ENCODE peak calls at places on chromosomes 11 and 22, in four cellular contexts. P is gastrocnemius medialis; F is stimulated activated CD8-positive, alpha-beta memory T cell treated with anti-CD3 and anti-CD28 coated beads, Interleukin-7, amount 100 ng/mL, for 1 hour; Q is activated T-helper 1 cell treated with Interleukin-2 at 50 U/mL for 16 hours. T is an unnamed sample.

GRCh38 chr11:17719940-17720795 is 797 bp downstream of the MYOD1 start:
- DNase-seq in P (peak), F (no peak), Q (no peak), T (no peak)

GRCh38 chr11:13119928-13120520 is 110.9 kb downstream of the RASSF10 start:
- DNase-seq in F (no peak), P (no peak), Q (no peak), T (no peak)

GRCh38 chr11:60447070-60447469 is 8.6 kb upstream of the MS4A1 start:
- DNase-seq in F (no peak), Q (no peak), P (no peak), T (no peak)

GRCh38 chr22:24391836-24392217 is 35.6 kb upstream of the ADORA2A start:
- DNase-seq in F (no peak), P (no peak), Q (no peak), T (no peak)

GRCh38 chr22:42651134-42651533 is 1.9 kb upstream of the CYB5R3 start:
- DNase-seq in P (no peak), Q (no peak), F (no peak), T (no peak)

GRCh38 chr11:20364412-20364792 is 888 bp downstream of the HTATIP2 start:
- DNase-seq in F (no peak), P (no peak), Q (no peak), T (no peak)

GRCh38 chr11:128610765-128611617 is 23.6 kb upstream of the ETS1 start:
- DNase-seq in Q (peak), P (no peak), F (peak), T (no peak)

GRCh38 chr22:46069518-46070214 is 80.7 kb upstream of the PPARA start:
- DNase-seq in F (no peak), Q (no peak), P (peak), T (peak)

GRCh38 chr11:99020324-99021225 is at the start of gene CNTN5:
- DNase-seq in Q (no peak), F (no peak), P (no peak), T (peak)

GRCh38 chr22:35539910-35540599 is 576 bp upstream of the RASD2 start:
- DNase-seq in Q (peak), F (peak), P (peak), T (peak)

GRCh38 chr11:121140369-121140768 is 39.3 kb downstream of the TECTA start:
- DNase-seq in Q (no peak), P (no peak), F (no peak), T (no peak)

GRCh38 chr22:46581580-46582244 is 38.5 kb upstream of the GRAMD4 start:
- DNase-seq in P (no peak), Q (no peak), F (no peak), T (peak)

GRCh38 chr11:3201677-3202181 is 16.9 kb downstream of the MRGPRG start:
- DNase-seq in F (no peak), P (no peak), Q (no peak), T (no peak)

T was measured in lower leg skin.